ENCODE peak calls at places on chromosome X, in six cellular contexts. O, A, X, W, N and Q are unnamed samples.

GRCh38 chrX:115177941-115178340 is 11.3 kb upstream of the RBMXL3 start:
- DNase-seq in W (no peak), X (no peak), O (no peak), N (no peak), A (no peak), Q (no peak)

GRCh38 chrX:129980540-129981206 is 1.8 kb upstream of the BCORL1 start:
- DNase-seq in W (peak), X (peak), A (no peak), N (no peak), O (peak), Q (no peak)

GRCh38 chrX:1581132-1581531 is 10.3 kb upstream of the AKAP17A start:
- DNase-seq in A (no peak), O (peak), N (no peak), W (peak), X (no peak), Q (peak)

GRCh38 chrX:46574941-46575381 is 1.4 kb downstream of the CHST7 start:
- DNase-seq in X (peak), A (no peak), W (no peak), O (peak), N (no peak), Q (peak)

GRCh38 chrX:113058634-113059033 is 218.0 kb upstream of the AMOT start:
- DNase-seq in A (no peak), W (no peak), X (no peak), N (no peak), O (no peak), Q (no peak)

GRCh38 chrX:72100824-72101351 is 30.8 kb downstream of the RTL5 start:
- DNase-seq in A (no peak), O (peak), X (no peak), N (no peak), W (no peak), Q (no peak)

GRCh38 chrX:333611-334311 is 15.2 kb upstream of the GTPBP6 start:
- DNase-seq in O (peak), N (no peak), A (no peak), W (no peak), X (peak), Q (no peak)

GRCh38 chrX:109926118-109926517 is 76.8 kb upstream of the TMEM164 start:
- DNase-seq in W (no peak), N (no peak), O (no peak), X (no peak), A (no peak), Q (no peak)

GRCh38 chrX:135497736-135498135 is 22.7 kb upstream of the INTS6L start:
- DNase-seq in A (no peak), W (no peak), O (no peak), X (no peak), N (no peak), Q (no peak)

GRCh38 chrX:12080265-12080664 is 58.0 kb upstream of the FRMPD4 start:
- DNase-seq in N (peak), W (peak), X (no peak), O (no peak), A (no peak), Q (peak)

GRCh38 chrX:150429577-150429976 is 66.5 kb downstream of the MAMLD1 start:
- DNase-seq in W (peak), A (no peak), X (no peak), O (no peak), N (no peak), Q (no peak)

GRCh38 chrX:45683914-45684313 is 483.2 kb upstream of the DIPK2B start:
- DNase-seq in N (no peak), O (no peak), W (no peak), X (no peak), A (no peak), Q (no peak)

GRCh38 chrX:135389243-135389642 is 32.5 kb upstream of the SMIM10L2A start:
- DNase-seq in N (no peak), A (no peak), X (no peak), W (peak), O (no peak), Q (no peak)

GRCh38 chrX:133523526-133523925 is 108.2 kb upstream of the GPC4 start:
- DNase-seq in N (no peak), X (no peak), A (no peak), W (no peak), O (no peak), Q (no peak)

GRCh38 chrX:2342281-2342688 is 158.5 kb downstream of the DHRSX start:
- DNase-seq in N (no peak), A (no peak), O (no peak), W (no peak), X (peak), Q (no peak)

GRCh38 chrX:10634681-10635161 is 14.3 kb upstream of the MID1 start:
- DNase-seq in O (no peak), A (no peak), X (no peak), W (peak), N (no peak), Q (no peak)

GRCh38 chrX:97057349-97057909 is 173.7 kb downstream of the RPA4 start:
- DNase-seq in A (no peak), N (peak), W (peak), O (no peak), X (no peak), Q (peak)

GRCh38 chrX:72715546-72715945 is 1.4 kb upstream of the PHKA1 start:
- DNase-seq in X (no peak), A (no peak), N (no peak), O (no peak), W (no peak), Q (no peak)

GRCh38 chrX:21738145-21738949 is 19.6 kb downstream of the SMPX start:
- DNase-seq in O (no peak), W (no peak), N (peak), X (no peak), A (no peak), Q (peak)

GRCh38 chrX:45134303-45134702 is 66.4 kb downstream of the DIPK2B start:
- DNase-seq in N (no peak), X (peak), A (no peak), W (no peak), O (no peak), Q (no peak)